ENCODE peak calls at places on chromosome 15, in ten cellular contexts. B is H1, R is spleen, I is A549, E is body of pancreas, S is ovary, X is breast epithelium, A is endothelial cell of umbilical vein, L is adrenal gland, J is heart left ventricle. G is an unnamed sample.

GRCh38 chr15:82986442-82986780 is 401 bp downstream of the RAMAC start:
- DNase-seq in J (no peak), R (no peak), E (no peak), B (no peak), L (no peak), S (no peak), I (no peak), A (no peak), X (no peak), G (no peak)

GRCh38 chr15:85607141-85607806 is 187.5 kb downstream of the KLHL25 start:
- DNase-seq in E (no peak), X (no peak), I (peak), S (no peak), A (no peak), B (no peak), J (no peak), R (no peak), L (no peak), G (no peak)

GRCh38 chr15:42611532-42611931 is 36.1 kb downstream of the STARD9 start:
- DNase-seq in E (no peak), B (no peak), X (no peak), I (no peak), L (no peak), J (no peak), A (peak), S (no peak), R (no peak), G (no peak)

GRCh38 chr15:80531388-80532184 is 127.4 kb downstream of the ARNT2 start:
- DNase-seq in E (no peak), I (no peak), S (peak), B (no peak), R (no peak), L (no peak), A (no peak), X (no peak), J (no peak), G (no peak)

GRCh38 chr15:42355291-42355690 is 4.0 kb upstream of the CAPN3 start:
- DNase-seq in E (no peak), A (no peak), L (no peak), B (no peak), S (no peak), X (no peak), R (no peak), I (no peak), J (no peak), G (no peak)

GRCh38 chr15:26767169-26767670 is 5.6 kb downstream of the GABRB3 start:
- DNase-seq in B (peak), I (peak), E (no peak), A (no peak), R (no peak), J (no peak), L (no peak), S (no peak), X (no peak), G (no peak)

GRCh38 chr15:98876461-98877369 is 130.9 kb downstream of the PGPEP1L start:
- DNase-seq in R (no peak), S (no peak), J (no peak), A (no peak), I (no peak), X (no peak), B (no peak), L (no peak), E (no peak), G (no peak)

GRCh38 chr15:73956276-73957086 is 30.2 kb downstream of the LOXL1 start:
- DNase-seq in B (no peak), X (no peak), R (peak), J (no peak), E (no peak), A (peak), S (peak), L (no peak), I (peak), G (peak)

GRCh38 chr15:82919231-82919886 is 33.2 kb downstream of the HOMER2 start:
- DNase-seq in E (peak), S (peak), J (no peak), B (no peak), R (peak), A (no peak), L (peak), X (peak), I (peak), G (no peak)

GRCh38 chr15:51864408-51865056 is 35.1 kb downstream of the TMOD3 start:
- DNase-seq in R (no peak), E (no peak), J (no peak), B (no peak), S (no peak), A (no peak), I (no peak), L (no peak), X (no peak), G (no peak)

GRCh38 chr15:83011271-83012037 is at the start of gene C15orf40:
- DNase-seq in J (peak), I (peak), L (peak), B (peak), R (peak), S (peak), E (peak), A (peak), X (peak), G (peak)

GRCh38 chr15:62119224-62119925 is 45.7 kb downstream of the C2CD4B start:
- DNase-seq in S (no peak), X (no peak), L (no peak), J (no peak), I (peak), A (peak), R (no peak), E (peak), B (no peak), G (peak)

GRCh38 chr15:68658151-68658550 is 79.4 kb downstream of the CORO2B start:
- DNase-seq in X (no peak), E (no peak), J (no peak), R (peak), A (no peak), L (no peak), S (peak), B (no peak), I (no peak), G (no peak)

GRCh38 chr15:34812369-34812768 is 17.0 kb upstream of the ACTC1 start:
- DNase-seq in R (no peak), X (no peak), S (no peak), L (no peak), J (no peak), E (no peak), A (no peak), B (no peak), I (no peak), G (no peak)

GRCh38 chr15:81091889-81092558 is 42.0 kb upstream of the CFAP161 start:
- DNase-seq in E (peak), R (no peak), B (no peak), I (peak), J (no peak), S (peak), L (peak), A (peak), X (no peak), G (peak)

GRCh38 chr15:62647195-62647865 is 395.2 kb upstream of the TPM1 start:
- DNase-seq in J (no peak), I (peak), S (no peak), R (no peak), L (peak), E (no peak), B (no peak), A (no peak), X (peak), G (peak)

GRCh38 chr15:89898628-89899302 is 5.0 kb upstream of the AP3S2 start:
- DNase-seq in E (peak), I (peak), R (no peak), B (peak), A (peak), J (no peak), S (no peak), X (no peak), L (peak), G (peak)

GRCh38 chr15:90710436-90710835 is 6.7 kb upstream of the BLM start:
- DNase-seq in E (no peak), B (no peak), J (no peak), I (peak), A (no peak), L (peak), X (no peak), R (no peak), S (no peak), G (no peak)

GRCh38 chr15:67792250-67792942 is 32.9 kb upstream of the SKOR1 start:
- DNase-seq in B (no peak), R (no peak), S (no peak), X (no peak), E (no peak), A (peak), L (no peak), J (no peak), I (no peak), G (no peak)

GRCh38 chr15:57198654-57199241 is 177.6 kb upstream of the CGNL1 start:
- DNase-seq in J (no peak), R (no peak), I (no peak), B (peak), L (no peak), E (no peak), X (no peak), S (no peak), A (peak), G (no peak)

GRCh38 chr15:29518442-29518841 is 248.8 kb upstream of the NSMCE3 start:
- DNase-seq in S (no peak), L (no peak), I (peak), B (no peak), E (peak), X (no peak), J (no peak), A (peak), R (no peak), G (no peak)

GRCh38 chr15:88617790-88618189 is 3.4 kb upstream of the AEN start:
- DNase-seq in A (no peak), E (no peak), L (no peak), X (no peak), J (no peak), B (no peak), S (no peak), R (no peak), I (no peak), G (no peak)

GRCh38 chr15:81338422-81339007 is 14.6 kb upstream of the STARD5 start:
- DNase-seq in S (no peak), B (no peak), A (peak), J (no peak), X (peak), R (no peak), I (peak), E (peak), L (peak), G (peak)

GRCh38 chr15:99446565-99447496 is 119.0 kb upstream of the MEF2A start:
- DNase-seq in J (no peak), L (no peak), S (peak), X (peak), I (no peak), R (no peak), B (no peak), A (no peak), E (no peak), G (no peak)

GRCh38 chr15:84634228-84634837 is 19.8 kb downstream of the WDR73 start:
- DNase-seq in L (no peak), I (no peak), E (no peak), A (no peak), X (no peak), J (no peak), B (no peak), S (no peak), R (no peak), G (no peak)

GRCh38 chr15:44550256-44550655 is 13.3 kb downstream of the EIF3J start:
- DNase-seq in R (no peak), I (peak), J (no peak), L (no peak), A (peak), X (no peak), S (no peak), E (no peak), B (no peak), G (no peak)

GRCh38 chr15:61871926-61872522 is 188.2 kb downstream of the VPS13C start:
- DNase-seq in S (no peak), I (peak), R (no peak), E (no peak), A (peak), B (no peak), X (no peak), L (no peak), J (no peak), G (no peak)

GRCh38 chr15:81075272-81075671 is 58.8 kb upstream of the CFAP161 start:
- DNase-seq in J (no peak), E (no peak), R (no peak), L (no peak), X (no peak), B (no peak), A (no peak), S (no peak), I (no peak), G (no peak)

GRCh38 chr15:55226127-55226526 is 29.4 kb upstream of the RSL24D1 start:
- DNase-seq in X (no peak), A (no peak), I (no peak), B (no peak), S (no peak), E (no peak), L (no peak), R (no peak), J (no peak), G (no peak)

GRCh38 chr15:55218068-55218467 is 21.3 kb upstream of the RSL24D1 start:
- DNase-seq in J (no peak), A (peak), S (no peak), B (no peak), E (no peak), L (no peak), X (no peak), R (no peak), I (no peak), G (no peak)

GRCh38 chr15:55224892-55225291 is 28.2 kb upstream of the RSL24D1 start:
- DNase-seq in S (no peak), E (no peak), X (no peak), B (no peak), A (no peak), I (no peak), L (no peak), J (no peak), R (no peak), G (no peak)

GRCh38 chr15:55222588-55222987 is 25.8 kb upstream of the RSL24D1 start:
- DNase-seq in J (no peak), B (no peak), I (no peak), L (no peak), S (no peak), X (no peak), R (no peak), A (no peak), E (no peak), G (no peak)

GRCh38 chr15:55221090-55222011 is 24.6 kb upstream of the RSL24D1 start:
- DNase-seq in X (no peak), I (peak), J (no peak), R (no peak), E (no peak), A (peak), S (no peak), L (no peak), B (no peak), G (peak)
- TF ChIP-seq POLR2A in X (no peak), I (no peak), J (no peak), R (no peak), E (no peak), A (no peak), S (no peak), L (no peak), B (no peak), G (no peak)

GRCh38 chr15:58332676-58333400 is 99.0 kb upstream of the LIPC start:
- DNase-seq in E (no peak), A (no peak), B (no peak), S (no peak), I (peak), J (no peak), X (no peak), R (no peak), L (no peak), G (no peak)

GRCh38 chr15:58331562-58331902 is 100.3 kb upstream of the LIPC start:
- DNase-seq in S (no peak), E (no peak), B (no peak), I (no peak), A (no peak), J (no peak), X (no peak), L (no peak), R (no peak), G (no peak)

GRCh38 chr15:58330836-58331561 is 100.8 kb upstream of the LIPC start:
- DNase-seq in L (no peak), R (no peak), X (no peak), I (no peak), E (no peak), J (no peak), A (no peak), S (no peak), B (no peak), G (no peak)

GRCh38 chr15:58330468-58330793 is 101.4 kb upstream of the LIPC start:
- DNase-seq in E (no peak), I (no peak), S (no peak), J (no peak), R (no peak), L (no peak), B (no peak), X (no peak), A (no peak), G (no peak)

GRCh38 chr15:58331903-58332675 is 99.7 kb upstream of the LIPC start:
- DNase-seq in I (peak), A (peak), R (peak), B (peak), L (peak), S (peak), E (peak), J (peak), X (peak), G (peak)
- TF ChIP-seq POLR2A in I (peak), A (peak), R (no peak), B (no peak), L (peak), S (peak), E (no peak), J (no peak), X (no peak), G (no peak)

GRCh38 chr15:50791537-50791885 is 26.0 kb upstream of the SPPL2A start:
- DNase-seq in S (no peak), B (no peak), X (no peak), A (no peak), J (no peak), I (no peak), E (no peak), L (no peak), R (no peak), G (no peak)

GRCh38 chr15:50786871-50787270 is 21.4 kb upstream of the SPPL2A start:
- DNase-seq in A (no peak), E (no peak), J (no peak), R (no peak), X (no peak), L (no peak), I (no peak), B (no peak), S (no peak), G (no peak)

GRCh38 chr15:50794102-50794501 is 28.6 kb upstream of the SPPL2A start:
- DNase-seq in J (no peak), X (no peak), I (no peak), B (no peak), L (no peak), E (no peak), A (no peak), S (no peak), R (no peak), G (no peak)

GRCh38 chr15:50786468-50786867 is 21.0 kb upstream of the SPPL2A start:
- DNase-seq in X (no peak), E (no peak), A (no peak), B (no peak), L (no peak), J (no peak), S (no peak), I (no peak), R (no peak), G (no peak)

DNA sequence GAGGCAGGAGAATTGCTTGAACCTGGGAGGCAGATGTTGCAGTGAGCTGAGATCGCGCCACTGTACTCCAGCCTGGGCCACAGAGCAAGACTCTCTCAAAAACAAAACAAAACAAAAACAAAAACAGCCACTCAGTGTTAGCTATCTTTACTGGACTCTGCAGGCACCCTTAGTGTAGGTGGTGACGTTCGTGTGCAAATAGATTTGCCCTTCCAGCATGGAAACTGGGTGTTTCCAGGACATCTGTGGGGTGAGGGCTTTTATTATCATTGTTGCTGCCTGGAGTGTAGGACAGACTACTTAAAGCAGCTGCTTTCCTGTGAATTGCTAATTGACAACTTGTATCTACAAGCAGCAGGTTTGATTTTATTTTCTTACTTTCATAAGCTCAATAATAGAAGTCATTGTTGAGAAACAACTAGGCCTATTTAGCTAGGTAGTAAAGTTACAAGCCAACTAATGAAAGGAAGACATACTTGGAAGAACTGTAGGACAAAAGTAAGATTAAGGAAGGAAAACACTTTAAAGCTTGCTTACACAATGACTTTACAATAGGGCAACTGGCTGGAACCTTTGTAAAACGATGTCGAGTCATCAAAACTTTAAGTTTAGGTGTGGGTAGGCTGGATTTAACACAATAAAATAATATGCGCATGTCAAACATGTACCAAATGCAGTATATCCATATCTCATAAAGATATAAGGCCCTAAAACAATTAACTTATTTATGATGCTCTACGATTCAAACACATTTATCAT is 25.5 kb upstream of the SPPL2A start:
- DNase-seq in X (no peak), A (no peak), J (no peak), E (no peak), L (no peak), B (no peak), I (no peak), R (no peak), S (no peak), G (no peak)
- TF ChIP-seq POLR2A in X (no peak), A (no peak), J (no peak), E (no peak), L (no peak), B (no peak), I (no peak), R (no peak), S (no peak), G (no peak)

GRCh38 chr15:75213212-75213767 is 11.6 kb downstream of the C15orf39 start:
- DNase-seq in E (no peak), R (no peak), X (no peak), A (no peak), B (no peak), J (no peak), S (no peak), L (no peak), I (no peak), G (no peak)
- TF ChIP-seq POLR2A in E (no peak), R (no peak), X (no peak), A (no peak), B (no peak), J (no peak), S (no peak), L (no peak), I (no peak), G (no peak)

GRCh38 chr15:60520825-60521368 is 42.0 kb upstream of the ICE2 start:
- DNase-seq in R (peak), J (peak), L (peak), A (peak), X (peak), S (peak), I (peak), E (peak), B (no peak), G (peak)
- TF ChIP-seq POLR2A in R (no peak), J (no peak), L (no peak), A (no peak), X (no peak), S (no peak), I (no peak), E (no peak), B (no peak), G (no peak)

DNA sequence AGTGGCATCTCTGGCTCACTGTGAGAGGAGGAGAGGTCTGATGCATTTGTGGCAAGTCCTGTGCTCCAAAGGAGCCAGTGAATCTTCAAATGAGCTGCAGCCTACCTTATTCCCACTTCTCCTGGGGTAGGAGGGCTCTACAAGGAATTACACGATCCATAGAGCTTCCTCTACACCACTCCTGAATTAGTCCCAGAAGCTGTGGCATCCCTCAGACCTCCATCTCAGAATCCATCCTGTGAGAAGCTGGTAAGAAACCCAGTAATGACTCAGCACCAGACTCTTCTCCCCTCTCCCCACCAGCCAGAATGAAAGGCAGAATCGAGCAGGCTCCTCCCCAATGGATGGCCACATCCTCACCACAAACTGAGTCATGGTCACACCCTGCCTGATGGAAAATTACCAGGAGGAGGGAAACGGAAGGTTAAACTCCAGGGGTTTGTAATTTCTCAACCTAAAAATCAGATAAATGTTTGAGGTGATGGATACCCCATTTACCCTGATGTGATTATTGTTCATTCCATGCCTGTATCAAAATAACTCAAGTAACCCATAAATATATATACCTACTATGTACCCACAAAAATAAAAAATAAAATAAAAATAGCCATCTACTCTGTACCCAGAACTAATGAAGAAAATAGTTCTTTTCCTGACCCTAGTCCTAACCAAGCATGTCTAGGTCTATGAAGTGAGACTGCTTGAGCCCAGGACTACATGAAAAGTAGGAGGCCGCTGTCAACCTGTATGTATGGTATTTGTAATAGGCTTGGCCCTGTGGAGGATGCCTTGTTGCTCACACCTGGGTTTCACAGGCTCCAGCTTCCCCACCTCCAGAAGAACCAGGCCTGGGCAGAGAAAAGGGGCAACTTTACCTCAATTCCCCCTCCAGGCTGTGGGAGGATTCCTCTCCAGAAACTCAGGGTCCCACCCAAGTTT is 6.6 kb upstream of the PKM start:
- DNase-seq in L (peak), S (no peak), R (no peak), A (peak), E (peak), X (peak), B (peak), I (peak), J (peak), G (peak)
- TF ChIP-seq POLR2A in L (peak), S (no peak), R (no peak), A (peak), E (no peak), X (no peak), B (no peak), I (peak), J (no peak), G (peak)

GRCh38 chr15:40564591-40565332 is at the start of gene CCDC32:
- DNase-seq in E (peak), A (peak), B (peak), I (peak), X (peak), S (peak), J (peak), L (peak), R (peak), G (peak)
- TF ChIP-seq POLR2A in E (peak), A (peak), B (no peak), I (peak), X (peak), S (peak), J (no peak), L (peak), R (peak), G (peak)